ENCODE peak calls at places on chromosome X, in six cellular contexts. One of them, this sample, is unnamed.

GRCh38 chrX:153511784-153512500 is 5.5 kb upstream of the ATP2B3 start:
- DNase-seq in suprapubic skin: no peak
- DNase-seq in activated T-helper 1 cell treated with Interleukin-2 at 50 U/mL for 16 hours: no peak
- DNase-seq in CD4-positive, CD25-positive, alpha-beta regulatory T cell: no peak
- DNase-seq in activated CD4-positive, alpha-beta T cell treated with anti-CD3 and anti-CD28 coated beads, Interleukin-2, amount 10 ng/mL, durations not matched to agents 24 days and 14 days: no peak
- DNase-seq in CD8-positive, alpha-beta T cell: no peak
- DNase-seq in this sample: no peak

GRCh38 chrX:107135076-107135964 is 16.7 kb upstream of the RBM41 start:
- DNase-seq in suprapubic skin: no peak
- DNase-seq in activated T-helper 1 cell treated with Interleukin-2 at 50 U/mL for 16 hours: no peak
- DNase-seq in CD4-positive, CD25-positive, alpha-beta regulatory T cell: no peak
- DNase-seq in activated CD4-positive, alpha-beta T cell treated with anti-CD3 and anti-CD28 coated beads, Interleukin-2, amount 10 ng/mL, durations not matched to agents 24 days and 14 days: peak
- DNase-seq in CD8-positive, alpha-beta T cell: no peak
- DNase-seq in this sample: no peak

GRCh38 chrX:147811803-147812202 is 99.9 kb upstream of the FMR1 start:
- DNase-seq in suprapubic skin: no peak
- DNase-seq in activated T-helper 1 cell treated with Interleukin-2 at 50 U/mL for 16 hours: no peak
- DNase-seq in CD4-positive, CD25-positive, alpha-beta regulatory T cell: no peak
- DNase-seq in activated CD4-positive, alpha-beta T cell treated with anti-CD3 and anti-CD28 coated beads, Interleukin-2, amount 10 ng/mL, durations not matched to agents 24 days and 14 days: no peak
- DNase-seq in CD8-positive, alpha-beta T cell: no peak
- DNase-seq in this sample: no peak

GRCh38 chrX:54509401-54509800 is 13.4 kb upstream of the FGD1 start:
- DNase-seq in suprapubic skin: no peak
- DNase-seq in activated T-helper 1 cell treated with Interleukin-2 at 50 U/mL for 16 hours: no peak
- DNase-seq in CD4-positive, CD25-positive, alpha-beta regulatory T cell: no peak
- DNase-seq in activated CD4-positive, alpha-beta T cell treated with anti-CD3 and anti-CD28 coated beads, Interleukin-2, amount 10 ng/mL, durations not matched to agents 24 days and 14 days: no peak
- DNase-seq in CD8-positive, alpha-beta T cell: no peak
- DNase-seq in this sample: no peak

GRCh38 chrX:136328933-136329332 is 28.2 kb downstream of the ADGRG4 start:
- DNase-seq in suprapubic skin: no peak
- DNase-seq in activated T-helper 1 cell treated with Interleukin-2 at 50 U/mL for 16 hours: no peak
- DNase-seq in CD4-positive, CD25-positive, alpha-beta regulatory T cell: no peak
- DNase-seq in activated CD4-positive, alpha-beta T cell treated with anti-CD3 and anti-CD28 coated beads, Interleukin-2, amount 10 ng/mL, durations not matched to agents 24 days and 14 days: no peak
- DNase-seq in CD8-positive, alpha-beta T cell: no peak
- DNase-seq in this sample: no peak

GRCh38 chrX:65601530-65602281 is 65.7 kb upstream of the MSN start:
- DNase-seq in suprapubic skin: peak
- DNase-seq in activated T-helper 1 cell treated with Interleukin-2 at 50 U/mL for 16 hours: peak
- DNase-seq in CD4-positive, CD25-positive, alpha-beta regulatory T cell: peak
- DNase-seq in activated CD4-positive, alpha-beta T cell treated with anti-CD3 and anti-CD28 coated beads, Interleukin-2, amount 10 ng/mL, durations not matched to agents 24 days and 14 days: peak
- DNase-seq in CD8-positive, alpha-beta T cell: peak
- DNase-seq in this sample: peak

GRCh38 chrX:18534949-18535348 is 109.5 kb downstream of the CDKL5 start:
- DNase-seq in suprapubic skin: no peak
- DNase-seq in activated T-helper 1 cell treated with Interleukin-2 at 50 U/mL for 16 hours: no peak
- DNase-seq in CD4-positive, CD25-positive, alpha-beta regulatory T cell: no peak
- DNase-seq in activated CD4-positive, alpha-beta T cell treated with anti-CD3 and anti-CD28 coated beads, Interleukin-2, amount 10 ng/mL, durations not matched to agents 24 days and 14 days: no peak
- DNase-seq in CD8-positive, alpha-beta T cell: no peak
- DNase-seq in this sample: no peak

GRCh38 chrX:119147486-119147885 is 19.9 kb upstream of the KIAA1210 start:
- DNase-seq in suprapubic skin: no peak
- DNase-seq in activated T-helper 1 cell treated with Interleukin-2 at 50 U/mL for 16 hours: no peak
- DNase-seq in CD4-positive, CD25-positive, alpha-beta regulatory T cell: no peak
- DNase-seq in activated CD4-positive, alpha-beta T cell treated with anti-CD3 and anti-CD28 coated beads, Interleukin-2, amount 10 ng/mL, durations not matched to agents 24 days and 14 days: no peak
- DNase-seq in CD8-positive, alpha-beta T cell: no peak
- DNase-seq in this sample: no peak

GRCh38 chrX:68914337-68914989 is 85.6 kb downstream of the EFNB1 start:
- DNase-seq in suprapubic skin: no peak
- DNase-seq in activated T-helper 1 cell treated with Interleukin-2 at 50 U/mL for 16 hours: no peak
- DNase-seq in CD4-positive, CD25-positive, alpha-beta regulatory T cell: no peak
- DNase-seq in activated CD4-positive, alpha-beta T cell treated with anti-CD3 and anti-CD28 coated beads, Interleukin-2, amount 10 ng/mL, durations not matched to agents 24 days and 14 days: no peak
- DNase-seq in CD8-positive, alpha-beta T cell: no peak
- DNase-seq in this sample: no peak

GRCh38 chrX:134990475-134991473 is at the start of gene SMIM10:
- DNase-seq in suprapubic skin: peak
- DNase-seq in activated T-helper 1 cell treated with Interleukin-2 at 50 U/mL for 16 hours: peak
- DNase-seq in CD4-positive, CD25-positive, alpha-beta regulatory T cell: no peak
- DNase-seq in activated CD4-positive, alpha-beta T cell treated with anti-CD3 and anti-CD28 coated beads, Interleukin-2, amount 10 ng/mL, durations not matched to agents 24 days and 14 days: peak
- DNase-seq in CD8-positive, alpha-beta T cell: no peak
- DNase-seq in this sample: peak

GRCh38 chrX:10769696-10770619 is 149.6 kb upstream of the MID1 start:
- DNase-seq in suprapubic skin: no peak
- DNase-seq in activated T-helper 1 cell treated with Interleukin-2 at 50 U/mL for 16 hours: no peak
- DNase-seq in CD4-positive, CD25-positive, alpha-beta regulatory T cell: no peak
- DNase-seq in activated CD4-positive, alpha-beta T cell treated with anti-CD3 and anti-CD28 coated beads, Interleukin-2, amount 10 ng/mL, durations not matched to agents 24 days and 14 days: no peak
- DNase-seq in CD8-positive, alpha-beta T cell: no peak
- DNase-seq in this sample: no peak

GRCh38 chrX:51459125-51459524 is 37.3 kb downstream of the NUDT11 start:
- DNase-seq in suprapubic skin: no peak
- DNase-seq in activated T-helper 1 cell treated with Interleukin-2 at 50 U/mL for 16 hours: no peak
- DNase-seq in CD4-positive, CD25-positive, alpha-beta regulatory T cell: peak
- DNase-seq in activated CD4-positive, alpha-beta T cell treated with anti-CD3 and anti-CD28 coated beads, Interleukin-2, amount 10 ng/mL, durations not matched to agents 24 days and 14 days: peak
- DNase-seq in CD8-positive, alpha-beta T cell: no peak
- DNase-seq in this sample: no peak

GRCh38 chrX:8955521-8955920 is 78.4 kb downstream of the FAM9B start:
- DNase-seq in suprapubic skin: no peak
- DNase-seq in activated T-helper 1 cell treated with Interleukin-2 at 50 U/mL for 16 hours: no peak
- DNase-seq in CD4-positive, CD25-positive, alpha-beta regulatory T cell: no peak
- DNase-seq in activated CD4-positive, alpha-beta T cell treated with anti-CD3 and anti-CD28 coated beads, Interleukin-2, amount 10 ng/mL, durations not matched to agents 24 days and 14 days: no peak
- DNase-seq in CD8-positive, alpha-beta T cell: no peak
- DNase-seq in this sample: no peak

GRCh38 chrX:124507276-124507675 is 160.9 kb downstream of the SH2D1A start:
- DNase-seq in suprapubic skin: no peak
- DNase-seq in activated T-helper 1 cell treated with Interleukin-2 at 50 U/mL for 16 hours: no peak
- DNase-seq in CD4-positive, CD25-positive, alpha-beta regulatory T cell: no peak
- DNase-seq in activated CD4-positive, alpha-beta T cell treated with anti-CD3 and anti-CD28 coated beads, Interleukin-2, amount 10 ng/mL, durations not matched to agents 24 days and 14 days: no peak
- DNase-seq in CD8-positive, alpha-beta T cell: no peak
- DNase-seq in this sample: no peak

GRCh38 chrX:104618106-104618895 is 52.3 kb downstream of the IL1RAPL2 start:
- DNase-seq in suprapubic skin: no peak
- DNase-seq in activated T-helper 1 cell treated with Interleukin-2 at 50 U/mL for 16 hours: no peak
- DNase-seq in CD4-positive, CD25-positive, alpha-beta regulatory T cell: no peak
- DNase-seq in activated CD4-positive, alpha-beta T cell treated with anti-CD3 and anti-CD28 coated beads, Interleukin-2, amount 10 ng/mL, durations not matched to agents 24 days and 14 days: no peak
- DNase-seq in CD8-positive, alpha-beta T cell: no peak
- DNase-seq in this sample: no peak

GRCh38 chrX:114976321-114976720 is 41.1 kb downstream of the IL13RA2 start:
- DNase-seq in suprapubic skin: no peak
- DNase-seq in activated T-helper 1 cell treated with Interleukin-2 at 50 U/mL for 16 hours: no peak
- DNase-seq in CD4-positive, CD25-positive, alpha-beta regulatory T cell: no peak
- DNase-seq in activated CD4-positive, alpha-beta T cell treated with anti-CD3 and anti-CD28 coated beads, Interleukin-2, amount 10 ng/mL, durations not matched to agents 24 days and 14 days: no peak
- DNase-seq in CD8-positive, alpha-beta T cell: no peak
- DNase-seq in this sample: no peak

GRCh38 chrX:17860811-17861495 is at the start of gene RAI2:
- DNase-seq in suprapubic skin: peak
- DNase-seq in activated T-helper 1 cell treated with Interleukin-2 at 50 U/mL for 16 hours: no peak
- DNase-seq in CD4-positive, CD25-positive, alpha-beta regulatory T cell: no peak
- DNase-seq in activated CD4-positive, alpha-beta T cell treated with anti-CD3 and anti-CD28 coated beads, Interleukin-2, amount 10 ng/mL, durations not matched to agents 24 days and 14 days: peak
- DNase-seq in CD8-positive, alpha-beta T cell: peak
- DNase-seq in this sample: peak

GRCh38 chrX:63765692-63766091 is 19.3 kb downstream of the ARHGEF9 start:
- DNase-seq in suprapubic skin: no peak
- DNase-seq in activated T-helper 1 cell treated with Interleukin-2 at 50 U/mL for 16 hours: no peak
- DNase-seq in CD4-positive, CD25-positive, alpha-beta regulatory T cell: no peak
- DNase-seq in activated CD4-positive, alpha-beta T cell treated with anti-CD3 and anti-CD28 coated beads, Interleukin-2, amount 10 ng/mL, durations not matched to agents 24 days and 14 days: no peak
- DNase-seq in CD8-positive, alpha-beta T cell: no peak
- DNase-seq in this sample: no peak

GRCh38 chrX:69387559-69388487 is 116.3 kb upstream of the NALF2 start:
- DNase-seq in suprapubic skin: no peak
- DNase-seq in activated T-helper 1 cell treated with Interleukin-2 at 50 U/mL for 16 hours: no peak
- DNase-seq in CD4-positive, CD25-positive, alpha-beta regulatory T cell: peak
- DNase-seq in activated CD4-positive, alpha-beta T cell treated with anti-CD3 and anti-CD28 coated beads, Interleukin-2, amount 10 ng/mL, durations not matched to agents 24 days and 14 days: peak
- DNase-seq in CD8-positive, alpha-beta T cell: peak
- DNase-seq in this sample: peak

GRCh38 chrX:52265713-52266112 is 81.0 kb downstream of the MAGED4 start:
- DNase-seq in suprapubic skin: no peak
- DNase-seq in activated T-helper 1 cell treated with Interleukin-2 at 50 U/mL for 16 hours: no peak
- DNase-seq in CD4-positive, CD25-positive, alpha-beta regulatory T cell: no peak
- DNase-seq in activated CD4-positive, alpha-beta T cell treated with anti-CD3 and anti-CD28 coated beads, Interleukin-2, amount 10 ng/mL, durations not matched to agents 24 days and 14 days: no peak
- DNase-seq in CD8-positive, alpha-beta T cell: no peak
- DNase-seq in this sample: no peak

GRCh38 chrX:7108995-7109634 is 38.4 kb upstream of the STS start:
- DNase-seq in suprapubic skin: no peak
- DNase-seq in activated T-helper 1 cell treated with Interleukin-2 at 50 U/mL for 16 hours: no peak
- DNase-seq in CD4-positive, CD25-positive, alpha-beta regulatory T cell: no peak
- DNase-seq in activated CD4-positive, alpha-beta T cell treated with anti-CD3 and anti-CD28 coated beads, Interleukin-2, amount 10 ng/mL, durations not matched to agents 24 days and 14 days: no peak
- DNase-seq in CD8-positive, alpha-beta T cell: no peak
- DNase-seq in this sample: no peak

GRCh38 chrX:48958635-48959094 is 1.3 kb upstream of the OTUD5 start:
- DNase-seq in suprapubic skin: no peak
- DNase-seq in activated T-helper 1 cell treated with Interleukin-2 at 50 U/mL for 16 hours: no peak
- DNase-seq in CD4-positive, CD25-positive, alpha-beta regulatory T cell: no peak
- DNase-seq in activated CD4-positive, alpha-beta T cell treated with anti-CD3 and anti-CD28 coated beads, Interleukin-2, amount 10 ng/mL, durations not matched to agents 24 days and 14 days: peak
- DNase-seq in CD8-positive, alpha-beta T cell: no peak
- DNase-seq in this sample: no peak

GRCh38 chrX:11890843-11891514 is 132.9 kb downstream of the MSL3 start:
- DNase-seq in suprapubic skin: no peak
- DNase-seq in activated T-helper 1 cell treated with Interleukin-2 at 50 U/mL for 16 hours: no peak
- DNase-seq in CD4-positive, CD25-positive, alpha-beta regulatory T cell: no peak
- DNase-seq in activated CD4-positive, alpha-beta T cell treated with anti-CD3 and anti-CD28 coated beads, Interleukin-2, amount 10 ng/mL, durations not matched to agents 24 days and 14 days: no peak
- DNase-seq in CD8-positive, alpha-beta T cell: no peak
- DNase-seq in this sample: peak

GRCh38 chrX:14357314-14357713 is 172.0 kb upstream of the GLRA2 start:
- DNase-seq in suprapubic skin: no peak
- DNase-seq in activated T-helper 1 cell treated with Interleukin-2 at 50 U/mL for 16 hours: no peak
- DNase-seq in CD4-positive, CD25-positive, alpha-beta regulatory T cell: no peak
- DNase-seq in activated CD4-positive, alpha-beta T cell treated with anti-CD3 and anti-CD28 coated beads, Interleukin-2, amount 10 ng/mL, durations not matched to agents 24 days and 14 days: no peak
- DNase-seq in CD8-positive, alpha-beta T cell: no peak
- DNase-seq in this sample: no peak

GRCh38 chrX:74262472-74263209 is 41.3 kb upstream of the ZCCHC13 start:
- DNase-seq in suprapubic skin: no peak
- DNase-seq in activated T-helper 1 cell treated with Interleukin-2 at 50 U/mL for 16 hours: no peak
- DNase-seq in CD4-positive, CD25-positive, alpha-beta regulatory T cell: no peak
- DNase-seq in activated CD4-positive, alpha-beta T cell treated with anti-CD3 and anti-CD28 coated beads, Interleukin-2, amount 10 ng/mL, durations not matched to agents 24 days and 14 days: no peak
- DNase-seq in CD8-positive, alpha-beta T cell: no peak
- DNase-seq in this sample: no peak

GRCh38 chrX:66731398-66731797 is 92.5 kb upstream of the EDA2R start:
- DNase-seq in suprapubic skin: no peak
- DNase-seq in activated T-helper 1 cell treated with Interleukin-2 at 50 U/mL for 16 hours: no peak
- DNase-seq in CD4-positive, CD25-positive, alpha-beta regulatory T cell: peak
- DNase-seq in activated CD4-positive, alpha-beta T cell treated with anti-CD3 and anti-CD28 coated beads, Interleukin-2, amount 10 ng/mL, durations not matched to agents 24 days and 14 days: no peak
- DNase-seq in CD8-positive, alpha-beta T cell: no peak
- DNase-seq in this sample: no peak

GRCh38 chrX:22338740-22339139 is 66.0 kb downstream of the CBLL2 start:
- DNase-seq in suprapubic skin: no peak
- DNase-seq in activated T-helper 1 cell treated with Interleukin-2 at 50 U/mL for 16 hours: no peak
- DNase-seq in CD4-positive, CD25-positive, alpha-beta regulatory T cell: no peak
- DNase-seq in activated CD4-positive, alpha-beta T cell treated with anti-CD3 and anti-CD28 coated beads, Interleukin-2, amount 10 ng/mL, durations not matched to agents 24 days and 14 days: no peak
- DNase-seq in CD8-positive, alpha-beta T cell: no peak
- DNase-seq in this sample: no peak

GRCh38 chrX:46929439-46930018 is 17.3 kb downstream of the JADE3 start:
- DNase-seq in suprapubic skin: no peak
- DNase-seq in activated T-helper 1 cell treated with Interleukin-2 at 50 U/mL for 16 hours: no peak
- DNase-seq in CD4-positive, CD25-positive, alpha-beta regulatory T cell: no peak
- DNase-seq in activated CD4-positive, alpha-beta T cell treated with anti-CD3 and anti-CD28 coated beads, Interleukin-2, amount 10 ng/mL, durations not matched to agents 24 days and 14 days: no peak
- DNase-seq in CD8-positive, alpha-beta T cell: no peak
- DNase-seq in this sample: no peak